ENCODE peak calls at places on chromosomes 2 and 18, in eight cellular contexts. One of them, this sample, is unnamed.

GRCh38 chr18:78073275-78073674 is 823.6 kb downstream of the GALR1 start:
- DNase-seq in IMR-90: no peak
- DNase-seq in HCT116: no peak
- DNase-seq in keratinocyte: no peak
- DNase-seq in GM23248: no peak
- DNase-seq in neural progenitor cell: peak; percentile 20
- DNase-seq in DND-41: no peak
- DNase-seq in HepG2: no peak
- DNase-seq in this sample: no peak

GRCh38 chr2:39487398-39488250 is 50.5 kb upstream of the MAP4K3 start:
- DNase-seq in HCT116: no peak
- DNase-seq in keratinocyte: no peak
- DNase-seq in neural progenitor cell: no peak
- DNase-seq in GM23248: peak; percentile 53
- DNase-seq in HepG2: no peak
- DNase-seq in DND-41: no peak
- DNase-seq in IMR-90: peak; percentile 69
- DNase-seq in this sample: no peak

GRCh38 chr2:202069189-202070050 is 3.6 kb upstream of the KIAA2012 start:
- DNase-seq in neural progenitor cell: no peak
- DNase-seq in DND-41: no peak
- DNase-seq in HCT116: no peak
- DNase-seq in GM23248: no peak
- DNase-seq in IMR-90: no peak
- DNase-seq in HepG2: no peak
- DNase-seq in keratinocyte: no peak
- DNase-seq in this sample: no peak

GRCh38 chr2:232058063-232058877 is 96.8 kb downstream of the DIS3L2 start:
- DNase-seq in GM23248: no peak
- DNase-seq in neural progenitor cell: no peak
- DNase-seq in DND-41: no peak
- DNase-seq in HepG2: no peak
- DNase-seq in keratinocyte: no peak
- DNase-seq in IMR-90: no peak
- DNase-seq in HCT116: no peak
- DNase-seq in this sample: no peak

GRCh38 chr2:42290005-42290404 is 71.0 kb downstream of the COX7A2L start:
- DNase-seq in DND-41: no peak
- DNase-seq in GM23248: no peak
- DNase-seq in IMR-90: no peak
- DNase-seq in neural progenitor cell: no peak
- DNase-seq in HepG2: no peak
- DNase-seq in keratinocyte: no peak
- DNase-seq in HCT116: no peak
- DNase-seq in this sample: no peak

GRCh38 chr2:57720728-57721627 is 325.6 kb upstream of the VRK2 start:
- DNase-seq in DND-41: peak; percentile 35
- DNase-seq in keratinocyte: peak; percentile 2
- DNase-seq in neural progenitor cell: peak; percentile 77
- DNase-seq in IMR-90: peak; percentile 52
- DNase-seq in HCT116: peak; percentile 48
- DNase-seq in HepG2: peak; percentile 56
- DNase-seq in GM23248: peak; percentile 75
- DNase-seq in this sample: peak; percentile 42

GRCh38 chr2:128636802-128637147 is 318.1 kb upstream of the HS6ST1 start:
- DNase-seq in DND-41: no peak
- DNase-seq in neural progenitor cell: no peak
- DNase-seq in HCT116: no peak
- DNase-seq in GM23248: no peak
- DNase-seq in IMR-90: no peak
- DNase-seq in keratinocyte: no peak
- DNase-seq in HepG2: no peak
- DNase-seq in this sample: no peak

GRCh38 chr2:78686754-78687153 is 338.7 kb upstream of the REG3G start:
- DNase-seq in IMR-90: no peak
- DNase-seq in DND-41: no peak
- DNase-seq in HCT116: no peak
- DNase-seq in HepG2: no peak
- DNase-seq in keratinocyte: no peak
- DNase-seq in neural progenitor cell: no peak
- DNase-seq in GM23248: no peak
- DNase-seq in this sample: no peak

GRCh38 chr2:152054593-152054992 is 44.3 kb downstream of the CACNB4 start:
- DNase-seq in GM23248: peak; percentile 84
- DNase-seq in neural progenitor cell: no peak
- DNase-seq in keratinocyte: peak; percentile 26
- DNase-seq in IMR-90: peak; percentile 65
- DNase-seq in DND-41: no peak
- DNase-seq in HepG2: no peak
- DNase-seq in HCT116: peak; percentile 36
- DNase-seq in this sample: peak; percentile 66

GRCh38 chr2:43136862-43137261 is 89.5 kb downstream of the ZFP36L2 start:
- DNase-seq in IMR-90: no peak
- DNase-seq in HepG2: no peak
- DNase-seq in DND-41: peak; percentile 96
- DNase-seq in keratinocyte: no peak
- DNase-seq in HCT116: no peak
- DNase-seq in neural progenitor cell: no peak
- DNase-seq in GM23248: no peak
- DNase-seq in this sample: no peak

DNA sequence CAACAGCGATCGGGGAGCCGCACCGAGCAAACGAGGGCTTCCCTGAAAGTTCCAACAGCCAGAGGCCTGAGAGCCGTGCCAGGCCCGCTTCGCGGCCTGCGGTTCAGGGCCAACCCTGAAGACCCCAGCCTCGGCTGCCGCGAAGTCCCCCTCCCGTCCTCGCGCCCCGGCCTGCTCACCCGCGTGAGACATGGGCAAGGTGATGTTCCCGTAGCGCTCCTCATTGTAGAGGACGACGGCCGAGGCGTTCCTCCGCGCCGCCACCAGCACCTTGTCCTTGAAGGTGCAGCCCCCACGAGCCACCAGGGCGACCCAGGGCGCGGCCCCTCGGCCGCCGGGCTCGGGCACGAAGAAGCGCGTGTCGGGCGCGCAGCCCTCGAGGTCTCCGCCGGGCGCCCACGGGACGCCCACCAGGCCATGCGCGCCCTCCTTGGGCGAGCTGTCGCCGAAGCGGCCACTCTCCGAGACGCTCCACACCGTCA is 510 bp downstream of the RNF149 start:
- DNase-seq in GM23248: peak; percentile 51
- DNase-seq in neural progenitor cell: peak; percentile 54
- DNase-seq in HepG2: no peak
- DNase-seq in keratinocyte: no peak
- DNase-seq in DND-41: peak; percentile 43
- DNase-seq in IMR-90: no peak
- DNase-seq in HCT116: no peak
- DNase-seq in this sample: peak; percentile 37
- H3K9ac ChIP-seq in GM23248: peak overlapping the region; percentile 94
- H3K9ac ChIP-seq in neural progenitor cell: no peak overlapping the region
- H3K9ac ChIP-seq in HepG2: peak overlapping the region; percentile 98
- H3K9ac ChIP-seq in keratinocyte: peak overlapping the region; percentile 89
- H3K9ac ChIP-seq in DND-41: peak overlapping the region; percentile 92
- H3K9ac ChIP-seq in IMR-90: peak overlapping the region; percentile 85
- H3K9ac ChIP-seq in HCT116: peak overlapping the region; percentile 89
- H3K9ac ChIP-seq in this sample: peak overlapping the region; percentile 91

GRCh38 chr2:28915939-28916338 is 21.5 kb downstream of the WDR43 start:
- DNase-seq in IMR-90: no peak
- DNase-seq in HepG2: no peak
- DNase-seq in GM23248: peak; percentile 15
- DNase-seq in DND-41: no peak
- DNase-seq in keratinocyte: no peak
- DNase-seq in HCT116: no peak
- DNase-seq in neural progenitor cell: no peak
- DNase-seq in this sample: no peak
- H4K20me1 ChIP-seq in IMR-90: peaks cover 14% of the 10 kb centered on the region
- H4K20me1 ChIP-seq in HepG2: peaks cover 21% of the 10 kb centered on the region
- H4K20me1 ChIP-seq in GM23248: peaks cover 30% of the 10 kb centered on the region
- H4K20me1 ChIP-seq in DND-41: peaks cover 42% of the 10 kb centered on the region
- H4K20me1 ChIP-seq in keratinocyte: peaks cover 6% of the 10 kb centered on the region
- H4K20me1 ChIP-seq in HCT116: peaks cover 33% of the 10 kb centered on the region
- H4K20me1 ChIP-seq in neural progenitor cell: peaks cover 18% of the 10 kb centered on the region
- H4K20me1 ChIP-seq in this sample: no peaks in the 10 kb centered on the region

DNA sequence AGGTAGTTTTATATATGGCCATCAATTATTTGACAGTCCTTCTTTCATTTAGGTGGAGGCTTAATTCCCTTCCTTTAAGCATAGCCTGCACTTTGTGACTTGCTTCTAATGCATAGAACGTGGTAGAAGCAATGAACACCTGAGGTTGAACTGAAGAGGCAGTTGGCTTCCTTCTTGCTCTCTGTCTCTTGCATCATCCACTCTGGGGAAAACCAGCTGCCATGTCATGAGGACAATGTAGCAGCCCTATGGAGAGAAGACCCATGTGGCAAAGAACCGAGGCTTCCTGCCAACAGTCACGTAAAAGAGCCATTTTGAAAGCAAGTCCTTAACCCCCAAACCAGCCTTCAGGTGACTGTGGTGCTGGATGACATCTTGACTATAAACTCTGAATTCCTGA is 46.8 kb downstream of the ATOH8 start:
- DNase-seq in keratinocyte: no peak
- DNase-seq in IMR-90: no peak
- DNase-seq in GM23248: no peak
- DNase-seq in DND-41: peak; percentile 30
- DNase-seq in HCT116: no peak
- DNase-seq in neural progenitor cell: no peak
- DNase-seq in HepG2: no peak
- DNase-seq in this sample: no peak
- H2AFZ ChIP-seq in keratinocyte: no peak overlapping the region
- H2AFZ ChIP-seq in IMR-90: no peak overlapping the region
- H2AFZ ChIP-seq in GM23248: no peak overlapping the region
- H2AFZ ChIP-seq in DND-41: peak overlapping the region; percentile 4
- H2AFZ ChIP-seq in HCT116: no peak overlapping the region
- H2AFZ ChIP-seq in neural progenitor cell: no peak overlapping the region
- H2AFZ ChIP-seq in HepG2: no peak overlapping the region
- H2AFZ ChIP-seq in this sample: no peak overlapping the region

GRCh38 chr2:48345176-48345575 is 184.8 kb upstream of the STON1 start:
- DNase-seq in neural progenitor cell: no peak
- DNase-seq in keratinocyte: no peak
- DNase-seq in GM23248: no peak
- DNase-seq in HepG2: peak; percentile 94
- DNase-seq in DND-41: no peak
- DNase-seq in HCT116: no peak
- DNase-seq in IMR-90: no peak
- DNase-seq in this sample: no peak

GRCh38 chr2:48346124-48346536 is 183.8 kb upstream of the STON1 start:
- DNase-seq in HepG2: peak; percentile 89
- DNase-seq in GM23248: peak; percentile 87
- DNase-seq in IMR-90: peak; percentile 91
- DNase-seq in DND-41: no peak
- DNase-seq in HCT116: no peak
- DNase-seq in neural progenitor cell: peak; percentile 52
- DNase-seq in keratinocyte: no peak
- DNase-seq in this sample: peak; percentile 28

GRCh38 chr2:48343571-48344440 is 186.1 kb upstream of the STON1 start:
- DNase-seq in HCT116: no peak
- DNase-seq in DND-41: no peak
- DNase-seq in neural progenitor cell: no peak
- DNase-seq in keratinocyte: peak; percentile 36
- DNase-seq in HepG2: peak; percentile 87
- DNase-seq in GM23248: peak; percentile 85
- DNase-seq in IMR-90: peak; percentile 93
- DNase-seq in this sample: peak; percentile 79

GRCh38 chr2:48343154-48343553 is 186.8 kb upstream of the STON1 start:
- DNase-seq in DND-41: no peak
- DNase-seq in HCT116: no peak
- DNase-seq in GM23248: no peak
- DNase-seq in keratinocyte: no peak
- DNase-seq in neural progenitor cell: no peak
- DNase-seq in HepG2: no peak
- DNase-seq in IMR-90: no peak
- DNase-seq in this sample: no peak

DNA sequence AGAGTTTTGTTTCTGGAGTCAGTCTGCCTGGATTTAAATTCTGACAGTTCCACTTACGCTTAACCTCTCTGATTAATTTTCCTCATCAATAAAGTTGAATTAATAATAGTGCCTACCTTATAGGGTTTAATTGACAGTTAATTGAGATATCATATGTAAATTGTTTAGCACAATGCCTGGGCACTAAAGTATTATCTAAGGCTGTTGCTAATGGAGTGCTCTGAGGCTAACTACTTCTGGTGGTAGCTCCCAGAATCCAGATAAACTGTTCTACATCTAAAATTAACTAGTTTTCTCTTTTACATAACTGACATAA is 185.6 kb upstream of the STON1 start:
- DNase-seq in DND-41: no peak
- DNase-seq in HCT116: no peak
- DNase-seq in IMR-90: no peak
- DNase-seq in neural progenitor cell: no peak
- DNase-seq in HepG2: no peak
- DNase-seq in GM23248: no peak
- DNase-seq in keratinocyte: no peak
- DNase-seq in this sample: no peak
- H3K9ac ChIP-seq in DND-41: peak overlapping the region; percentile 7
- H3K9ac ChIP-seq in HCT116: no peak overlapping the region
- H3K9ac ChIP-seq in IMR-90: no peak overlapping the region
- H3K9ac ChIP-seq in neural progenitor cell: no peak overlapping the region
- H3K9ac ChIP-seq in HepG2: peak overlapping the region; percentile 66
- H3K9ac ChIP-seq in GM23248: peak overlapping the region; percentile 62
- H3K9ac ChIP-seq in keratinocyte: peak overlapping the region; percentile 24
- H3K9ac ChIP-seq in this sample: peak overlapping the region; percentile 23

GRCh38 chr2:69570474-69570873 is 73.1 kb downstream of the AAK1 start:
- DNase-seq in HCT116: no peak
- DNase-seq in GM23248: no peak
- DNase-seq in DND-41: no peak
- DNase-seq in IMR-90: no peak
- DNase-seq in keratinocyte: peak; percentile 19
- DNase-seq in neural progenitor cell: no peak
- DNase-seq in HepG2: no peak
- DNase-seq in this sample: peak; percentile 83
- H4K20me1 ChIP-seq in HCT116: no peaks in the 10 kb centered on the region
- H4K20me1 ChIP-seq in GM23248: peaks cover 13% of the 10 kb centered on the region
- H4K20me1 ChIP-seq in DND-41: peaks cover 75% of the 10 kb centered on the region
- H4K20me1 ChIP-seq in IMR-90: peaks cover 66% of the 10 kb centered on the region
- H4K20me1 ChIP-seq in keratinocyte: no peaks in the 10 kb centered on the region
- H4K20me1 ChIP-seq in neural progenitor cell: no peaks in the 10 kb centered on the region
- H4K20me1 ChIP-seq in HepG2: peaks cover 1% of the 10 kb centered on the region
- H4K20me1 ChIP-seq in this sample: no peaks in the 10 kb centered on the region